ENCODE peak calls at places on chromosomes 12 and 14, in nine cellular contexts. D, H, P, F, U, K, Q, L and J are unnamed samples.

GRCh38 chr12:110921262-110921661 is 883 bp upstream of the MYL2 start:
- DNase-seq in F (no peak), Q (no peak), K (no peak), H (no peak), U (no peak), L (no peak), P (peak), D (no peak), J (no peak)

GRCh38 chr14:68862954-68863594 is 70.2 kb upstream of the ZFP36L1 start:
- DNase-seq in P (peak), D (peak), K (peak), H (peak), L (peak), F (no peak), Q (peak), U (peak), J (peak)

GRCh38 chr14:102481791-102482238 is 27.8 kb downstream of the ANKRD9 start:
- DNase-seq in F (no peak), H (no peak), Q (no peak), P (peak), L (no peak), U (no peak), D (no peak), K (no peak), J (no peak)

GRCh38 chr14:93430319-93430801 is 379 bp upstream of the UNC79 start:
- DNase-seq in D (no peak), K (no peak), H (no peak), P (no peak), Q (peak), F (no peak), L (no peak), U (no peak), J (no peak)

GRCh38 chr12:131844140-131844539 is 15.9 kb downstream of the MMP17 start:
- DNase-seq in H (no peak), U (no peak), Q (no peak), D (no peak), P (no peak), K (no peak), F (no peak), L (no peak), J (no peak)

GRCh38 chr12:74794522-74794921 is 256.9 kb downstream of the ATXN7L3B start:
- DNase-seq in F (no peak), P (no peak), H (no peak), L (no peak), Q (no peak), D (no peak), U (no peak), K (no peak), J (no peak)

GRCh38 chr12:7021956-7022355 is 3.7 kb upstream of the LPCAT3 start:
- DNase-seq in Q (no peak), K (no peak), L (no peak), H (no peak), F (no peak), P (peak), U (no peak), D (no peak), J (no peak)

GRCh38 chr12:13405961-13406703 is 209.6 kb downstream of the EMP1 start:
- DNase-seq in P (no peak), K (no peak), H (no peak), L (no peak), D (no peak), U (no peak), Q (no peak), F (no peak), J (no peak)

GRCh38 chr12:24705741-24706358 is 243.1 kb downstream of the BCAT1 start:
- DNase-seq in H (no peak), L (no peak), U (no peak), K (peak), D (no peak), F (peak), P (no peak), Q (no peak), J (no peak)

GRCh38 chr12:79560165-79560889 is 130.4 kb downstream of the PAWR start:
- DNase-seq in K (no peak), U (no peak), D (no peak), Q (no peak), F (no peak), L (no peak), H (no peak), P (no peak), J (no peak)

GRCh38 chr14:22552001-22552826 is 36.8 kb downstream of the DAD1 start:
- DNase-seq in F (no peak), D (no peak), H (no peak), Q (no peak), P (no peak), K (no peak), L (no peak), U (no peak), J (no peak)

GRCh38 chr12:64674367-64674922 is 64.2 kb downstream of the RASSF3 start:
- DNase-seq in Q (no peak), D (no peak), U (no peak), K (no peak), L (no peak), H (no peak), P (no peak), F (no peak), J (no peak)

GRCh38 chr14:58638231-58639205 is 756 bp downstream of the DACT1 start:
- DNase-seq in P (peak), D (peak), H (peak), Q (no peak), U (no peak), F (no peak), K (peak), L (peak), J (no peak)

GRCh38 chr12:128025856-128026255 is 241.1 kb upstream of the TMEM132C start:
- DNase-seq in L (no peak), U (no peak), Q (no peak), F (no peak), K (no peak), D (no peak), P (no peak), H (no peak), J (no peak)

GRCh38 chr14:94474581-94475031 is 1.4 kb downstream of the SERPINA9 start:
- DNase-seq in L (no peak), Q (no peak), F (no peak), H (no peak), D (no peak), K (no peak), U (no peak), P (peak), J (no peak)